ENCODE peak calls at places on chromosome 14, in nine cellular contexts. T, Z, M, G, U, Y, K, Q and R are unnamed samples.
A peak's percentile ranks its signal among the peaks of the same experiment; 100 is the strongest.

GRCh38 chr14:68692916-68693771 is 99.7 kb downstream of the ZFP36L1 start:
- DNase-seq in T (no peak), Y (no peak), U (peak; percentile 53), M (peak; percentile 38), Z (peak; percentile 51), K (no peak), G (no peak), Q (peak; percentile 29), R (no peak)

GRCh38 chr14:54480830-54481562 is 7.8 kb downstream of the GMFB start:
- DNase-seq in Q (peak; percentile 60), Z (no peak), G (no peak), K (no peak), U (no peak), T (no peak), M (peak; percentile 82), Y (no peak), R (no peak)

GRCh38 chr14:42715316-42715715 is 1108.6 kb downstream of the LRFN5 start:
- DNase-seq in G (no peak), K (no peak), U (peak; percentile 2), Q (no peak), T (no peak), Y (no peak), M (peak; percentile 7), Z (no peak), R (no peak)

GRCh38 chr14:68771631-68772030 is 21.2 kb downstream of the ZFP36L1 start:
- DNase-seq in M (no peak), U (no peak), Z (no peak), T (no peak), G (no peak), K (no peak), Y (no peak), Q (no peak), R (peak; percentile 62)

GRCh38 chr14:79516009-79516408 is 695.3 kb downstream of the DIO2 start:
- DNase-seq in Y (no peak), K (no peak), Q (no peak), Z (no peak), T (no peak), G (no peak), U (no peak), M (no peak), R (no peak)

GRCh38 chr14:102967506-102967795 is 45.0 kb downstream of the AMN start:
- DNase-seq in Y (no peak), M (no peak), K (no peak), U (no peak), G (no peak), Q (no peak), Z (no peak), T (no peak), R (no peak)

GRCh38 chr14:57287745-57288144 is 19.0 kb downstream of the AP5M1 start:
- DNase-seq in G (no peak), M (no peak), Z (no peak), T (no peak), Y (no peak), U (no peak), Q (no peak), K (no peak), R (no peak)

GRCh38 chr14:99659333-99659741 is 14.4 kb downstream of the HHIPL1 start:
- DNase-seq in K (no peak), G (no peak), Q (no peak), M (no peak), U (no peak), Z (no peak), Y (no peak), T (no peak), R (no peak)

GRCh38 chr14:58177125-58177524 is 22.8 kb upstream of the ACTR10 start:
- DNase-seq in T (no peak), U (no peak), G (no peak), M (no peak), Q (no peak), Z (no peak), Y (no peak), K (no peak), R (no peak)

DNA sequence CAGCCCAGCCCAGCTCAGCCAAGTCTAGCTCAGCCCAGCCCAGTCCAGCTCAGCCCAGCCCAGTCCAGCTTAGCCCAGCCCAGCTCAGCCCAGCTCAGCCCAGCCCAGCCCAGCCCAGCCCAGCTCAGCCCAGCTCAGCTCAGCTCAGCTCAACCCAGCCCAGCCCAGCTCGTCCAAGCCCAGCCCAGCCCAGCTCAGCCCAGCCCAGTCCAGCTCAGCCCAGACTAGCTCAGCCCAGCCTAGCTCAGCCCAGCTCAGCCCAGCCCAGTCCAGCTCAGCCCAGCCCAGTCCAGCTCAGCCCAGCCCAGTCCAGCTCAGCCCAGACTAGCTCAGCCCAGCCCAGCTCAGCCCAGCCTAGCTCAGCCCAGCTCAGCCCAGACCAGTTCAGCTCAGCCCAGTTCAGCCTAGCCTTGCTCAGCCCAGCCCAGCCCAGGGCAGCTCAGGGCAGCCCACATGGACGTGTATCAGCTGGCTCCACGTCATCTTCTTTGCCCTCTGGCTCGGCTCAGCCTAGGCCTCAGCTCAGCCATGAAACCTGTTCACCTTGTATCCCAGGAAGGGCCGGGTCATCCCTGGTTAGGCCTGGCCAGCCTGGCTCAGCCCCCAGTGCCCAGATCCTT is 185.6 kb downstream of the TMEM121 start:
- DNase-seq in K (no peak), U (no peak), T (no peak), Y (no peak), Q (no peak), G (no peak), M (no peak), Z (no peak), R (no peak)
- H3K4me3 ChIP-seq in K (no peak overlapping the region), U (no peak overlapping the region), T (no peak overlapping the region), Y (no peak overlapping the region), Q (no peak overlapping the region), G (no peak overlapping the region), M (no peak overlapping the region), Z (no peak overlapping the region), R (no peak overlapping the region)

GRCh38 chr14:52254086-52254485 is 13.4 kb upstream of the PTGDR start:
- DNase-seq in Z (no peak), U (no peak), G (no peak), M (no peak), K (no peak), Y (no peak), T (no peak), Q (no peak), R (no peak)

GRCh38 chr14:52251724-52252123 is 15.8 kb upstream of the PTGDR start:
- DNase-seq in K (no peak), M (no peak), T (no peak), Z (no peak), U (no peak), Q (no peak), G (no peak), Y (no peak), R (no peak)

GRCh38 chr14:52258783-52259182 is 8.7 kb upstream of the PTGDR start:
- DNase-seq in K (no peak), M (no peak), U (no peak), Q (no peak), G (no peak), Y (no peak), T (no peak), Z (no peak), R (no peak)

GRCh38 chr14:52248057-52248456 is 19.4 kb upstream of the PTGDR start:
- DNase-seq in K (no peak), G (no peak), Z (no peak), M (no peak), U (no peak), Q (no peak), T (no peak), Y (no peak), R (no peak)

DNA sequence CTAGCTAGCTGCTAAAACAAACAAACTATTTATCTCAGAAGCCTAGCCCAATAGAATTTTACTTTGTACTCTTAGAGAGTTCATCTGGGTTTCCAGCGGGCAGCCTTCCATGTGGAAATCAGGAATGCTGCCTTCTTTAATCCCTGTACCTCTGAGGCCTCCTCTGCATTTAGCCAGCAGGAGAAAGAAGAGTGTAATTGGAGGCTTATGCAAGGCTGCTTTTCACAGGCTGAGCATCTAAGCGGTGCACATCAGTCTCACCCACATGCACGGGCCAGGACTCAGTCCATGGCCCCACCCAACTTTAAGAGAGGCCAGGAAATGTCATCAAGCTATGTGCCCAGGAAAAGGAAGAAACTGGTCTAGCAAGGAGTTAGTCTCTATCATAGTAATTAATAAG is 14.0 kb upstream of the PTGDR start:
- DNase-seq in Q (no peak), G (no peak), Y (no peak), K (no peak), T (no peak), Z (no peak), U (no peak), M (no peak), R (no peak)
- H3K4me3 ChIP-seq in Q (no peak overlapping the region), G (no peak overlapping the region), Y (no peak overlapping the region), K (no peak overlapping the region), T (no peak overlapping the region), Z (no peak overlapping the region), U (no peak overlapping the region), M (no peak overlapping the region), R (no peak overlapping the region)

DNA sequence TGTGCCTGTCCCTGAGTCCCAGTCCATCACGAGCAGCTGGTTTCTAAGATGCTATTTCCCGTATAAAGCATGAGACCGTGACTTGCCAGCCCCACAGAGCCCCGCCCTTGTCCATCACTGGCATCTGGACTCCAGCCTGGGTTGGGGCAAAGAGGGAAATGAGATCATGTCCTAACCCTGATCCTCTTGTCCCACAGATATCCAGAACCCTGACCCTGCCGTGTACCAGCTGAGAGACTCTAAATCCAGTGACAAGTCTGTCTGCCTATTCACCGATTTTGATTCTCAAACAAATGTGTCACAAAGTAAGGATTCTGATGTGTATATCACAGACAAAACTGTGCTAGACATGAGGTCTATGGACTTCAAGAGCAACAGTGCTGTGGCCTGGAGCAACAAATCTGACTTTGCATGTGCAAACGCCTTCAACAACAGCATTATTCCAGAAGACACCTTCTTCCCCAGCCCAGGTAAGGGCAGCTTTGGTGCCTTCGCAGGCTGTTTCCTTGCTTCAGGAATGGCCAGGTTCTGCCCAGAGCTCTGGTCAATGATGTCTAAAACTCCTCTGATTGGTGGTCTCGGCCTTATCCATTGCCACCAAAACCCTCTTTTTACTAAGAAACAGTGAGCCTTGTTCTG is 41.6 kb downstream of the DAD1 start:
- DNase-seq in Z (no peak), Q (no peak), Y (no peak), G (no peak), K (no peak), M (no peak), T (no peak), U (no peak), R (peak; percentile 79)
- H3K4me3 ChIP-seq in Z (no peak overlapping the region), Q (no peak overlapping the region), Y (no peak overlapping the region), G (no peak overlapping the region), K (no peak overlapping the region), M (no peak overlapping the region), T (no peak overlapping the region), U (no peak overlapping the region), R (no peak overlapping the region)

GRCh38 chr14:29235991-29236390 is 469.4 kb downstream of the FOXG1 start:
- DNase-seq in Y (no peak), M (no peak), Q (no peak), K (no peak), U (no peak), G (no peak), Z (no peak), T (no peak), R (no peak)

GRCh38 chr14:29240046-29240445 is 473.5 kb downstream of the FOXG1 start:
- DNase-seq in T (no peak), K (peak; percentile 11), U (no peak), G (no peak), Q (no peak), Z (no peak), Y (no peak), M (peak; percentile 82), R (no peak)

GRCh38 chr14:29236401-29236800 is 469.8 kb downstream of the FOXG1 start:
- DNase-seq in M (no peak), G (no peak), Y (no peak), Q (no peak), T (no peak), U (no peak), Z (no peak), K (no peak), R (no peak)

GRCh38 chr14:29233188-29233587 is 466.6 kb downstream of the FOXG1 start:
- DNase-seq in Y (no peak), U (no peak), Z (no peak), M (no peak), G (no peak), Q (no peak), T (no peak), K (no peak), R (no peak)

GRCh38 chr14:29236848-29237247 is 470.3 kb downstream of the FOXG1 start:
- DNase-seq in U (no peak), K (peak; percentile 20), T (peak; percentile 59), G (no peak), M (peak; percentile 97), Z (no peak), Y (no peak), Q (no peak), R (no peak)
- H3K4me3 ChIP-seq in U (no peak overlapping the region), K (no peak overlapping the region), T (peak overlapping the region; percentile 1), G (no peak overlapping the region), M (no peak overlapping the region), Z (no peak overlapping the region), Y (no peak overlapping the region), Q (no peak overlapping the region), R (no peak overlapping the region)